ENCODE peak calls at places on chromosomes 5 and 9, in six cellular contexts. G is A549, E is BJ, L is tibial artery, T is brain microvascular endothelial cell, K is ovary. V is an unnamed sample.

GRCh38 chr9:133400292-133400691 is 17.5 kb downstream of the REXO4 start:
- DNase-seq in E (no peak), L (no peak), G (no peak), K (no peak), T (no peak), V (no peak)

GRCh38 chr5:34789021-34789531 is 49.9 kb upstream of the TTC23L start:
- DNase-seq in E (peak; percentile 6), L (peak; percentile 70), K (no peak), G (peak; percentile 29), T (peak; percentile 11), V (no peak)

GRCh38 chr5:2020730-2021129 is 138.0 kb upstream of the IRX4 start:
- DNase-seq in G (no peak), T (no peak), E (no peak), L (no peak), K (no peak), V (no peak)

GRCh38 chr5:79878721-79879336 is 112.2 kb downstream of the MTX3 start:
- DNase-seq in E (no peak), K (no peak), T (no peak), G (peak; percentile 11), L (no peak), V (no peak)

GRCh38 chr5:159057426-159057825 is 42.3 kb downstream of the EBF1 start:
- DNase-seq in E (no peak), T (no peak), K (no peak), L (no peak), G (no peak), V (no peak)

GRCh38 chr5:141767671-141768070 is 85.6 kb upstream of the ARAP3 start:
- DNase-seq in L (no peak), G (no peak), E (no peak), K (no peak), T (no peak), V (no peak)

GRCh38 chr9:121830441-121831140 is 179.2 kb downstream of the DAB2IP start:
- DNase-seq in K (no peak), T (no peak), G (no peak), E (no peak), L (no peak), V (no peak)

GRCh38 chr5:124856726-124857125 is 110.3 kb upstream of the ZNF608 start:
- DNase-seq in E (no peak), G (no peak), L (no peak), K (no peak), T (no peak), V (no peak)

GRCh38 chr9:4678679-4679267 is 596 bp upstream of the CDC37L1 start:
- DNase-seq in L (no peak), T (no peak), E (no peak), G (peak; percentile 44), K (peak; percentile 35), V (peak; percentile 16)

GRCh38 chr5:24110019-24110615 is 534.7 kb downstream of the CDH10 start:
- DNase-seq in L (no peak), E (no peak), T (no peak), G (peak; percentile 43), K (no peak), V (no peak)

GRCh38 chr5:92500752-92501151 is 1080.3 kb downstream of the NR2F1-AS1 start:
- DNase-seq in K (no peak), G (no peak), T (no peak), E (no peak), L (no peak), V (no peak)

DNA sequence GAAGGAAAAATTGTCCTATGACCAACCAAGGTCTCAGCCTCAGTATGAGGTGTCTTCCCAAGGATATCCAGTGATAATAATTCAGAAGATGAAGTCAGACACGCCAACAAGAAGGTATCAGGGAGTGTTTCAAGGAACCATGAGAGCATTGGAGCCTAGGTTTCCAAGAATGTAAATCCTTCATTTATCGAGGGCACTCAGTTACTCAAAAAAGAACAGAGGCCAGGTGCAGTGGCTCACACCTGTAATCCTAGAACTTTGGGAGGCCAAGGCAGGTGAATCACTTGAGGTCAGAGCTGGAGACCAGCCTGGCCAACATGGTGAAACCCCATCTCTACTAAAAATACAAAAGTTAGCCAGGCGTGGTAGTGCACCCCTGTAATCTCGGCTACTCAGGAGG is 70.8 kb downstream of the PLAC8L1 start:
- DNase-seq in E (no peak), L (no peak), T (no peak), K (no peak), G (no peak), V (no peak)
- H3K4me3 ChIP-seq in E (no peak overlapping the region), L (no peak overlapping the region), T (no peak overlapping the region), K (no peak overlapping the region), G (no peak overlapping the region), V (no peak overlapping the region)

DNA sequence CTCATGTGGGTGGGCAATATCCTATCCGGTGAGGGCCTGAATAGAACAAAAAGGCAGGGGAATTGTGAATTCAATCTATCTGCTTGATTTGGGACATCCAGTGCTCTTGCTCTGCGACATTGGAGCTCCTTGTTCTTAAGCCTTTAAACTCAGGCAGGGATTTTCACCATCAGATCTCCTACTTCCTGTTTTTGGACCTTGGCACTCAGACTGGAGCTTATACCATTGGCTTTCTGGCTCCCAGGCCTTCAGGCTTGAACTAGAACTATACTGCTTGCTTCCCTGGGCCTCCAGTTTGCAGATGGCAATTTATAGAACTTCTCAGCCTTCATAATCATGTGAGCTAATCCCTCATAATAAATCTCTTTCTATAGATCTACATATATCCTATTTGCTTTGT is 134.3 kb upstream of the CLINT1 start:
- DNase-seq in K (no peak), E (no peak), T (no peak), G (no peak), L (no peak), V (no peak)
- H3K4me3 ChIP-seq in K (no peak overlapping the region), E (no peak overlapping the region), T (no peak overlapping the region), G (no peak overlapping the region), L (no peak overlapping the region), V (no peak overlapping the region)

DNA sequence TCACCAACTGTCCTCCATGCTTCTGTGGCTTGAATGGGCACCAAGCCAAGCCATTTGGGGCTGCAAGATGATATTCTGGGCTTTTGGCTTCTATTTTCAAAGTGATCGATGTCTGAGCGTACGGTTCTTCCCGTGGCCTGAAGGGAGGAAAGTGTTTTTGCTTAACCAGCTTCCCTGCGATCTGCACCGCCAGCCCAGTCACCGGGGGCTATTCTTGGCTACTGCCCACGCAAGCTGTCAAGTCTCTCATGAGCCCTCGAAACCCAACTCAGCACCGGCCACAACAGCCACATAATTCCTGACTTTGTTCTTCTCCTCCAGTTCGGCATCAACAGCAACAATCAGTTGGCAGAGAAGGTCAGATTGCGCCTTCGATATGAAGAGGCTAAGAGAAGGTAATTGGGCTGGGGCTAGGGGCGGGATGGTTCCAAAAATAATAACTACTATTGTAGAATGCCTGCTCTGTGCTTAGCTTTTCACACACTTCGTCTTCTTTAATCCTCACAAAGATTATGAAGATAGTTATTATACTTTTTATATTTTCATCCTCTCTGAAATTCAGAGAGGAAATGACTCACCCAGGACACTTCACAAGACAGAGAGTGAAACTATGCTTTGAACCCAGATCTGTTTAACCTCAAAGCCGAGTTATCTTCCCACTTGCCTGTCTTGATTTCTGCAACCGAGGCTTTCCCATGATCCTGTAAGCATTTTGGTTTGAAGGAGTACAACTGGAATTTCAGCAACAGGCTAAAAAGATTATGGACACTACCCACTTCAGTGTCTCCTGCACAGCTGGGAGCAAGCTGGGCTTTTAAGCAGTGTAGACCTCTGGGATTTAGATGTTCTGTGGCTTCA is 76.4 kb upstream of the RARS1 start:
- DNase-seq in G (no peak), T (peak; percentile 71), K (no peak), L (no peak), E (no peak), V (no peak)
- H3K4me3 ChIP-seq in G (no peak overlapping the region), T (peak overlapping the region; percentile 10), K (no peak overlapping the region), L (no peak overlapping the region), E (no peak overlapping the region), V (peak overlapping the region; percentile 3)

DNA sequence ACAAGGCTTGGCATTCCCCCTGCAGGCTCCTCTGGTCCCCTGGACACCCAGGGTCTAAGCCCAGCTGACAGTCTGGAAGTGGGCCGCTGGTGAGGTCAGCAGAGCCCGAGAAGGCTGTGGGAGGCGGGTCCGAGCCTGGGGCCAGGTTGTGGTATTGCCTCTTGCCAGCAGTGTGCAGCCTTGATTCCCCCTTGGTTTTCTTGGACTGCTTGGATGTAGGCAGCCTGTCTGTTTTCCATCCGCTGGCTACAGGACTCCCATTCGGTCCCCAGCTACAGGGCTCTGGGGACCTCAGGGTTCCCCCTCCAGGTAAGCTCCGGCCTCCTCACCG is 1.6 kb downstream of the AIF1L start:
- DNase-seq in L (no peak), G (no peak), E (no peak), K (no peak), T (no peak), V (peak; percentile 37)
- H3K4me3 ChIP-seq in L (peak overlapping the region; percentile 77), G (no peak overlapping the region), E (no peak overlapping the region), K (no peak overlapping the region), T (no peak overlapping the region), V (peak overlapping the region; percentile 83)

DNA sequence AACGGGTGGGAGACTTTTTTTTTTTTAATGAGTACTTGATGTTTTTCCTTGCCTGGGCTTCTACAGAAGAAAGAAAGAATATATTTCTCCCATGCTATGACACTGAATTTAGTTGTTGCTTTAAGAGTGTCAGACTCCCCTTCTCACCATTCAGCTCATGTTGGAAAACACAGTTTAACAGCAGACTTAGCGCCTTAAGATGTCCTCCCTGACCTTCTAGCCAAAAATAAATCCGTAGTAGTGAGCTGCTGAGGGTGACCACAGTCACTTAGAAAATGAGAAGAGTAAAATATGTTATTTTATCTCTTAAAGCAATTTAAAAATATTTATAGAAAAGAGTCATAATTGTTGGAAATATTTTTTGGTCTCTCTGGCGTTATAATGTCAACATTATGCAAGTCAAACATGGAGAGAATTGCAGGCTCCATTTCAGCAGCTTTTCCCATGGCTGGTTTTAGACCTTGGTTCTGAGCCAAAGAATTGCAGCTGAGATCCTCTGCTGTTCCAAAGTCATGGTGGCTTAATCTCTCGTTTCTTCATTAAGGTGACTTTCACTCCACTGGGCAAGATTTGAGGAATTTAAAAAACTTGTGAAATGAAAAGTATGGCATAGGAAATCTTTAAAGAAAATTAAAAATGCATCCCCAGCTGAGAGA is 143.5 kb downstream of the GHR start:
- DNase-seq in E (no peak), K (peak; percentile 30), L (no peak), G (no peak), T (no peak), V (peak; percentile 42)
- H3K4me3 ChIP-seq in E (no peak overlapping the region), K (no peak overlapping the region), L (peak overlapping the region; percentile 15), G (no peak overlapping the region), T (no peak overlapping the region), V (no peak overlapping the region)